ENCODE peak calls at places on chromosomes 3 and 15, in six cellular contexts. G is stimulated activated naive CD8-positive, alpha-beta T cell treated with anti-CD3 and anti-CD28 coated beads, Interleukin-15, Interleukin-2, amounts not matched to agents 100 U/mL and 50 U/mL, for 24 hours; F is tibial artery; L is PC-9; E is activated CD4-positive, alpha-beta T cell treated with anti-CD3 and anti-CD28 coated beads, Interleukin-2, amount 10 ng/mL, durations not matched to agents 7 days and 5 days; S is endothelial cell. Q is an unnamed sample.
A peak's percentile ranks its signal among the peaks of the same experiment; 100 is the strongest.

GRCh38 chr15:48190932-48191573 is 412 bp upstream of the CTXN2 start:
- DNase-seq in L (no peak), E (peak; percentile 70), G (peak; percentile 58), F (peak; percentile 68), S (peak; percentile 91), Q (peak; percentile 72)

GRCh38 chr3:25372167-25372566 is 55.9 kb upstream of the RARB start:
- DNase-seq in F (no peak), S (no peak), E (no peak), G (no peak), L (no peak), Q (no peak)

GRCh38 chr3:189712906-189713483 is 81.8 kb downstream of the TP63 start:
- DNase-seq in F (no peak), S (no peak), G (no peak), E (no peak), L (no peak), Q (no peak)

GRCh38 chr15:40470423-40471104 is at the start of gene CHST14:
- DNase-seq in G (peak; percentile 58), L (peak; percentile 61), E (peak; percentile 66), S (peak; percentile 67), F (peak; percentile 79), Q (peak; percentile 59)

GRCh38 chr15:62495670-62496328 is 330.7 kb upstream of the C2CD4B start:
- DNase-seq in E (no peak), G (no peak), L (peak; percentile 35), F (peak; percentile 73), S (no peak), Q (no peak)

GRCh38 chr15:101240364-101240763 is 11.5 kb downstream of the CHSY1 start:
- DNase-seq in F (no peak), G (no peak), S (no peak), E (no peak), L (no peak), Q (no peak)

GRCh38 chr3:76310059-76310458 is 524.7 kb upstream of the ZNF717 start:
- DNase-seq in E (no peak), S (no peak), L (no peak), F (no peak), G (no peak), Q (no peak)

GRCh38 chr3:155185623-155186022 is 105.5 kb downstream of the MME start:
- DNase-seq in S (no peak), E (no peak), F (no peak), G (no peak), L (no peak), Q (no peak)

GRCh38 chr15:56821721-56822425 is 88.6 kb upstream of the ZNF280D start:
- DNase-seq in G (peak; percentile 46), F (no peak), S (peak; percentile 58), L (peak; percentile 35), E (peak; percentile 32), Q (peak; percentile 44)

GRCh38 chr15:62163847-62164499 is 1.1 kb downstream of the C2CD4B start:
- DNase-seq in E (no peak), F (no peak), G (no peak), L (no peak), S (peak; percentile 44), Q (no peak)

GRCh38 chr3:30720586-30721313 is 114.3 kb downstream of the TGFBR2 start:
- DNase-seq in E (no peak), G (no peak), L (peak; percentile 93), S (no peak), F (no peak), Q (no peak)

Q was measured in activated CD8-positive, alpha-beta T cell treated with anti-CD3 and anti-CD28 coated beads, Interleukin-2, amount 10 ng/mL, durations not matched to agents 7 days and 5 days.